ENCODE peak calls at places on chromosomes 12 and 14, in four cellular contexts. One of them, this sample, is unnamed.

GRCh38 chr12:98939350-98939749 is 294.3 kb downstream of the APAF1 start:
- DNase-seq in ecto neural progenitor cell: no peak
- DNase-seq in WERI-Rb-1: peak; percentile 31
- DNase-seq in GM23338: peak; percentile 75
- DNase-seq in this sample: no peak

GRCh38 chr12:26748412-26748740 is 84.6 kb downstream of the ITPR2 start:
- DNase-seq in ecto neural progenitor cell: no peak
- DNase-seq in WERI-Rb-1: no peak
- DNase-seq in GM23338: no peak
- DNase-seq in this sample: no peak

GRCh38 chr12:124663771-124664366 is 96.5 kb upstream of the NCOR2 start:
- DNase-seq in ecto neural progenitor cell: peak; percentile 75
- DNase-seq in WERI-Rb-1: no peak
- DNase-seq in GM23338: no peak
- DNase-seq in this sample: peak; percentile 98

GRCh38 chr14:94043756-94044475 is 17.8 kb downstream of the OTUB2 start:
- DNase-seq in ecto neural progenitor cell: no peak
- DNase-seq in WERI-Rb-1: no peak
- DNase-seq in GM23338: no peak
- DNase-seq in this sample: peak; percentile 43

GRCh38 chr14:84340938-84341337 is 1189.0 kb upstream of the FLRT2 start:
- DNase-seq in ecto neural progenitor cell: no peak
- DNase-seq in WERI-Rb-1: no peak
- DNase-seq in GM23338: no peak
- DNase-seq in this sample: no peak

GRCh38 chr12:119781804-119782203 is 95.3 kb downstream of the CIT start:
- DNase-seq in ecto neural progenitor cell: no peak
- DNase-seq in WERI-Rb-1: no peak
- DNase-seq in GM23338: no peak
- DNase-seq in this sample: no peak

GRCh38 chr14:50311337-50311973 is 574 bp downstream of the L2HGDH start:
- DNase-seq in ecto neural progenitor cell: no peak
- DNase-seq in WERI-Rb-1: no peak
- DNase-seq in GM23338: no peak
- DNase-seq in this sample: no peak

GRCh38 chr12:123057505-123058265 is 77.2 kb downstream of the ARL6IP4 start:
- DNase-seq in ecto neural progenitor cell: no peak
- DNase-seq in WERI-Rb-1: peak; percentile 44
- DNase-seq in GM23338: no peak
- DNase-seq in this sample: no peak

GRCh38 chr12:106782619-106783018 is 8.1 kb downstream of the RIC8B start:
- DNase-seq in ecto neural progenitor cell: no peak
- DNase-seq in WERI-Rb-1: no peak
- DNase-seq in GM23338: no peak
- DNase-seq in this sample: no peak

GRCh38 chr14:87975636-87976035 is 17.3 kb downstream of the GALC start:
- DNase-seq in ecto neural progenitor cell: no peak
- DNase-seq in WERI-Rb-1: no peak
- DNase-seq in GM23338: no peak
- DNase-seq in this sample: no peak

GRCh38 chr14:49446801-49447200 is 139.4 kb downstream of the RPS29 start:
- DNase-seq in ecto neural progenitor cell: no peak
- DNase-seq in WERI-Rb-1: no peak
- DNase-seq in GM23338: no peak
- DNase-seq in this sample: no peak

This sample was measured in islet precursor cell.